ENCODE peak calls at places on chromosomes 11 and 22, in nine cellular contexts. E is mammary epithelial cell; Q is lower lobe of right lung; X is neuronal stem cell; P is adrenal gland; U is CD4-positive, CD25-positive, alpha-beta regulatory T cell; N is GM12878; D is fibroblast of lung; H is GM23338. L is an unnamed sample. For H3K36me3, the result is how much of the 10 kb centered on the place peaks cover.

GRCh38 chr11:83819936-83820549 is 533.9 kb upstream of the CCDC90B start:
- DNase-seq in E (peak), Q (no peak), X (peak), P (no peak), U (peak), N (no peak), D (peak), H (peak), L (no peak)

GRCh38 chr11:61756452-61757212 is 4.2 kb downstream of the MYRF start:
- DNase-seq in E (no peak), Q (no peak), X (no peak), P (no peak), U (no peak), N (peak), D (peak), H (no peak), L (no peak)

GRCh38 chr11:9210922-9211320 is 54.2 kb downstream of the DENND5A start:
- DNase-seq in E (peak), Q (no peak), X (no peak), P (no peak), U (no peak), N (peak), D (peak), H (no peak), L (no peak)

GRCh38 chr11:1230121-1230455 is 7.2 kb downstream of the MUC5B start:
- DNase-seq in E (no peak), Q (no peak), X (no peak), P (no peak), U (no peak), N (no peak), D (no peak), H (no peak), L (peak)

GRCh38 chr22:42857845-42858481 is 890 bp upstream of the ARFGAP3 start:
- DNase-seq in E (no peak), Q (no peak), X (no peak), P (peak), U (no peak), N (no peak), D (no peak), H (no peak), L (no peak)

GRCh38 chr11:18368236-18368635 is 26.1 kb upstream of the LDHA start:
- DNase-seq in E (peak), Q (no peak), X (no peak), P (no peak), U (no peak), N (no peak), D (peak), H (no peak), L (no peak)

GRCh38 chr11:18540207-18541009 is 13.7 kb upstream of the TSG101 start:
- DNase-seq in E (peak), Q (no peak), X (no peak), P (no peak), U (peak), N (no peak), D (peak), H (peak), L (no peak)

GRCh38 chr11:72736452-72737069 is 15.6 kb downstream of the ARAP1 start:
- DNase-seq in E (peak), Q (peak), X (no peak), P (peak), U (peak), N (no peak), D (peak), H (no peak), L (peak)

GRCh38 chr11:124798991-124799383 is 1.2 kb downstream of the MSANTD2 start:
- DNase-seq in E (peak), Q (no peak), X (no peak), P (no peak), U (peak), N (no peak), D (peak), H (peak), L (no peak)

GRCh38 chr11:116540645-116541044 is 232.1 kb downstream of the BUD13 start:
- DNase-seq in E (no peak), Q (no peak), X (no peak), P (no peak), U (no peak), N (no peak), D (no peak), H (no peak), L (no peak)

GRCh38 chr11:66473167-66473566 is 6.5 kb downstream of the PELI3 start:
- DNase-seq in E (no peak), Q (no peak), X (no peak), P (no peak), U (no peak), N (no peak), D (no peak), H (no peak), L (no peak)

GRCh38 chr11:104001474-104001873 is 35.0 kb upstream of the DDI1 start:
- DNase-seq in E (no peak), Q (no peak), X (no peak), P (no peak), U (no peak), N (no peak), D (peak), H (no peak), L (no peak)

GRCh38 chr11:65305501-65306268 is 9.0 kb upstream of the CDC42EP2 start:
- DNase-seq in E (no peak), Q (no peak), X (no peak), P (no peak), U (no peak), N (no peak), D (peak), H (no peak), L (no peak)

GRCh38 chr11:61961570-61962212 is 5.7 kb downstream of the FTH1 start:
- DNase-seq in E (peak), Q (no peak), X (no peak), P (peak), U (peak), N (no peak), D (no peak), H (no peak), L (peak)

GRCh38 chr11:133928628-133929059 is 28.1 kb downstream of the IGSF9B start:
- DNase-seq in E (peak), Q (no peak), X (no peak), P (no peak), U (peak), N (no peak), D (peak), H (peak), L (no peak)

GRCh38 chr11:123080023-123080422 is 18.1 kb upstream of the HSPA8 start:
- DNase-seq in E (no peak), Q (no peak), X (no peak), P (no peak), U (no peak), N (no peak), D (no peak), H (no peak), L (no peak)
- H3K36me3 ChIP-seq in E (under half), Q (under half), X (under half), P (under half), U (under half), N (under half), D (under half), H (under half), L (under half)

GRCh38 chr11:33055361-33055760 is 16.0 kb downstream of the TCP11L1 start:
- DNase-seq in E (no peak), Q (no peak), X (no peak), P (no peak), U (no peak), N (no peak), D (no peak), H (no peak), L (no peak)

DNA sequence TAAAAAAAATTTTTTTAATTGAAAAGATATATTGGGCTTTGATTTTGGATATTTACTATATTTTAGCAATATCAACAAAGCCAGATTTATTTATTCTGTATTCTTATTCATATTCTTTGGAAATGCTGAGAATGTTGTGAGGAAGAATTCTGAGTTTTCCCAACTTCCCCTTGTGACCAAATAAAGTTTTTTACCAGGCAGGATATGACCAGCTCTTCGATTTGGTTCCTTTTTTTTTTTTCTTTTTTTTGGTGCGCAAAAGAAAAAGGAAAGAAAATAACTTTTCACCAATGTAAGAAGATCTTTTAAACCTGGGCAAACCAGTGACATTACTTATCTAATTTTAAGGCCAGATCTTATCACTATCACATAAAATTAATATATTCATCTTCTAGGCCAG is 12.9 kb downstream of the TCP11L1 start:
- DNase-seq in E (no peak), Q (no peak), X (no peak), P (no peak), U (no peak), N (no peak), D (no peak), H (no peak), L (no peak)
- H3K4me3 ChIP-seq in E (no peak), Q (no peak), X (no peak), P (no peak), U (no peak), N (no peak), D (no peak), H (no peak), L (no peak)

GRCh38 chr22:47053865-47054185 is 291.4 kb downstream of the TBC1D22A start:
- DNase-seq in E (no peak), Q (no peak), X (no peak), P (no peak), U (no peak), N (no peak), D (peak), H (no peak), L (no peak)

GRCh38 chr22:47053013-47053864 is 290.8 kb downstream of the TBC1D22A start:
- DNase-seq in E (no peak), Q (no peak), X (no peak), P (no peak), U (no peak), N (no peak), D (no peak), H (no peak), L (no peak)

GRCh38 chr22:47055461-47055860 is 293.0 kb downstream of the TBC1D22A start:
- DNase-seq in E (no peak), Q (peak), X (no peak), P (no peak), U (no peak), N (no peak), D (no peak), H (no peak), L (peak)

GRCh38 chr22:47055073-47055355 is 292.6 kb downstream of the TBC1D22A start:
- DNase-seq in E (no peak), Q (peak), X (no peak), P (no peak), U (no peak), N (no peak), D (no peak), H (no peak), L (no peak)

DNA sequence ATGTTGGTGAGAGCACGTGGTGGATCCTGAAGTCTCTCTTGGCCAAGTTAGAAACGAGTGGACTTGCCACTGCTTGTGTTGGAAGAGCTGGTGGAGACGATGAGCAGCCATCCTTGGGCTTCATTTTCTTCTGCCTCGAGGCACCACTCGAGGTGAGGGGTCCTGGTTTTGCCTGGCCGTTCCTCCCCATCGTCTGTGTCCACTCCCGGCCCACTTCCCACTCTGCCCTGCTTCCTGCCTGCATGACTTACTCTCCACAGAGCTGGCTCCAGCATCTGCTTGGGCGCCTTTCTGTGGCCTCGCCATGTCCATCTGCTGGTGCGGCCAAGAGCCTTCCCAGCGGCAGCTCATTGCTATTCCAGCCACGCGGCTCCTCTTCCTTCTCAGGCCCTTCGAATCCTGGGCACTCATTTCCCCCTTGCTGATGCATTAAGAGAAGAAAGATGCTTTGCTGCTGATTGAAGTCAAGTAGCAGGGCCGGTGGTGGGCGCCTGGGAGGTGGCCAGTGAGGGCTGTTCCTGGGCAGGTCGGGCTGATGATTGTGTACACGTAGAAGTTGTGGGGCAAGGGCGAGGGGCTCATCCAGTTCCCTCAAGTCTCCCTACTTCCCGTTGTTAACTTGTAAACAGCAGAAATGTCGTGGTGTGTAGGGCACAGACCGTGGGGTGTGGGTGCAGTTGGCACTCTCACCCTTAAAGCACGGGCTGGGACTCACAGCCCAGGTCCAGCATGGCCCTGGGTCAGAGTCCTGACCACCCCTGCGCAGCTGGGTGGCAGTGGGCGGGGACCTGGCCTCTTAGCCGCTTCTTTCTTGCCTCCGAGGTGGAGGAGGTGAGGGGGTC is 292.0 kb downstream of the TBC1D22A start:
- DNase-seq in E (no peak), Q (peak), X (no peak), P (no peak), U (no peak), N (no peak), D (no peak), H (no peak), L (no peak)
- H3K36me3 ChIP-seq in E (under half), Q (under half), X (under half), P (under half), U (under half), N (under half), D (under half), H (under half), L (under half)

DNA sequence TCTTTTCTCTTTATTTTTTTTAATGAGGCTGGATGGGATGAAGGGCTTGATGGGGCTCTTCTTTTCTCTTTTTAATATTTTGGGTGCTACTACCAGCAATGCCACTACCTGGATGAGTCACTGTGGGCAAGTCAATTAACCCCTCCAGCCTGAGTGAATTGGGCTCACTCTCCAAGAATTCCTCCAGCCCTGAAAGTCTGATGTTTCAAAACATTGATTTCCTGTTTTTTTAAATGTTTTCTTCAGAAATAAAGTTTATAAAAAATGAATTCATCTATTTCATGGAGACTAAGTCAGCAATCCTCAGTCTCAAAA is 812 bp upstream of the OR5A2 start:
- DNase-seq in E (peak), Q (no peak), X (no peak), P (no peak), U (no peak), N (no peak), D (no peak), H (no peak), L (no peak)
- H3K4me3 ChIP-seq in E (no peak), Q (no peak), X (no peak), P (no peak), U (no peak), N (no peak), D (no peak), H (no peak), L (no peak)

DNA sequence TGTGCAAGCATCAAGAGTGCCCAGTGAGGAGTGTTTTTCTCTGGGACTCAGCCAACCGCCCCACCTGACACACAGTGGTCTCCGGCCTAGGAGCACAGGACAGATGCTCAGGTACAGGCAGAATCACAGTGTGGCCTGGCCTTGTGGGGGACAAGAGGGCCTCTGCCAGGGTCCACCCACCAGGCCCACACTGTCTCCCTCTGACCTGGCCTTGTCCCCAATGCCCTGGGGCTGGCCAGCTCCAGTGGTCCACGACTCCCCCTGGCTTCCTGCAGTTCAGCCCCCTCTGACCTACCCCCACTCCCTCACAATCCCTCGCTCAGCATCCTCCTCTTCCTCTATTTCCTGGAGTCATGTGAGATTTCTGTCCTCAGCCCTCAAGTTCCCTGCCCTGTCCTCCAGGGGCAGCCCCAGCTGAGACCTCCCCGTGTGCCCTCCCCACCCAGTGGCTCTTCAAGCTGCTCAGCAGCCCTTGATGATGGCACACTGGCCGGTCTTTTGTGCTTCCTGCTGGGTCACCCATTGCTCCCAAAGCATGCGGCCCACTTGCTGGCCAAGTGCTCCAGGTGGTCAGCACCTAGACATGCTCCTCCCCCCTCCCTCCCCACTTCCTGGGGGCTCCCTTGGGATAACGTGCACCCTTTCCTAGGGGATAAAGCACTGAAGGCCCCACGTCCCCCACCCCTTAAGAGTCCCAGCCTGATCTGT is 1.7 kb downstream of the TSSK2 start:
- DNase-seq in E (no peak), Q (no peak), X (no peak), P (no peak), U (no peak), N (no peak), D (no peak), H (no peak), L (peak)
- H3K36me3 ChIP-seq in E (under half), Q (half or more), X (under half), P (under half), U (half or more), N (under half), D (under half), H (under half), L (under half)

L was measured in heart left ventricle.